ENCODE peak calls at places on chromosomes 3 and 15, in five cellular contexts. N, Y, A, X and V are unnamed samples.

GRCh38 chr15:96629501-96629900 is 299.0 kb downstream of the NR2F2 start:
- DNase-seq in A (no peak), N (peak; percentile 9), Y (no peak), X (no peak), V (no peak)

GRCh38 chr3:57279685-57280084 is 12.8 kb downstream of the ASB14 start:
- DNase-seq in Y (no peak), X (no peak), A (no peak), N (no peak), V (no peak)

GRCh38 chr15:48352474-48353072 is 21.3 kb downstream of the DUT start:
- DNase-seq in X (peak; percentile 49), A (peak; percentile 62), N (peak; percentile 44), Y (peak; percentile 38), V (peak; percentile 77)

GRCh38 chr3:52220380-52221026 is 4.9 kb downstream of the TLR9 start:
- DNase-seq in N (peak; percentile 88), A (peak; percentile 88), X (peak; percentile 89), Y (peak; percentile 76), V (peak; percentile 89)

GRCh38 chr15:60351066-60351465 is 46.7 kb downstream of the ANXA2 start:
- DNase-seq in A (no peak), N (no peak), X (no peak), Y (no peak), V (no peak)

GRCh38 chr3:143110371-143110770 is 9.2 kb upstream of the CHST2 start:
- DNase-seq in A (no peak), X (no peak), N (no peak), Y (no peak), V (no peak)

GRCh38 chr3:189824629-189825312 is 193.6 kb downstream of the TP63 start:
- DNase-seq in Y (no peak), N (no peak), X (no peak), A (no peak), V (no peak)

GRCh38 chr3:21357241-21357640 is 393.8 kb downstream of the ZNF385D start:
- DNase-seq in X (no peak), N (no peak), A (no peak), Y (no peak), V (no peak)

GRCh38 chr3:31503456-31503855 is 29.3 kb upstream of the STT3B start:
- DNase-seq in A (no peak), X (no peak), N (no peak), Y (no peak), V (no peak)

GRCh38 chr3:194104041-194104751 is 31.8 kb upstream of the HES1 start:
- DNase-seq in N (no peak), A (no peak), Y (peak; percentile 91), X (peak; percentile 56), V (no peak)

GRCh38 chr15:96851613-96852012 is 521.1 kb downstream of the NR2F2 start:
- DNase-seq in X (no peak), A (no peak), Y (no peak), N (no peak), V (no peak)

GRCh38 chr3:116246406-116246805 is 198.9 kb downstream of the LSAMP start:
- DNase-seq in X (no peak), Y (no peak), N (no peak), A (no peak), V (no peak)

GRCh38 chr3:168248383-168249047 is 152.8 kb upstream of the GOLIM4 start:
- DNase-seq in N (no peak), A (peak; percentile 4), X (peak; percentile 27), Y (no peak), V (peak; percentile 26)

GRCh38 chr3:197562398-197563251 is 6.9 kb upstream of the BDH1 start:
- DNase-seq in A (no peak), X (no peak), Y (no peak), N (no peak), V (no peak)

GRCh38 chr3:32414527-32415202 is 23.0 kb downstream of the CMTM7 start:
- DNase-seq in Y (peak; percentile 47), X (no peak), A (no peak), N (peak; percentile 46), V (no peak)

GRCh38 chr3:169379496-169380121 is 283.9 kb downstream of the MECOM start:
- DNase-seq in Y (no peak), A (no peak), N (no peak), X (no peak), V (no peak)

GRCh38 chr15:94670436-94671034 is 439.2 kb downstream of the MCTP2 start:
- DNase-seq in X (peak; percentile 43), N (no peak), Y (no peak), A (peak; percentile 34), V (no peak)

GRCh38 chr15:35549567-35549966 is 3.6 kb upstream of the DPH6 start:
- DNase-seq in A (no peak), Y (no peak), N (no peak), X (no peak), V (no peak)

GRCh38 chr3:50257990-50258389 is 11.0 kb upstream of the SEMA3B start:
- DNase-seq in X (no peak), Y (no peak), A (no peak), N (no peak), V (no peak)

GRCh38 chr3:42411429-42411828 is 1.0 kb upstream of the LYZL4 start:
- DNase-seq in Y (no peak), N (no peak), X (no peak), A (no peak), V (no peak)

GRCh38 chr3:117706037-117706436 is 996.5 kb downstream of the TUSC7 start:
- DNase-seq in X (no peak), N (no peak), A (no peak), Y (no peak), V (no peak)

GRCh38 chr3:168212664-168213255 is 117.0 kb upstream of the GOLIM4 start:
- DNase-seq in X (no peak), Y (no peak), A (no peak), N (no peak), V (no peak)